ENCODE peak calls at places on chromosomes 7 and 10, in four cellular contexts. W, E, F and U are unnamed samples.

GRCh38 chr7:149087366-149087765 is 3.2 kb downstream of the ZNF786 start:
- DNase-seq in W (no peak), E (no peak), F (no peak), U (no peak)

GRCh38 chr7:157016024-157016351 is 5.5 kb upstream of the MNX1 start:
- DNase-seq in W (no peak), E (no peak), F (no peak), U (no peak)

GRCh38 chr10:122301055-122301810 is 30.1 kb downstream of the BTBD16 start:
- DNase-seq in W (peak; percentile 97), E (no peak), F (peak; percentile 93), U (no peak)

GRCh38 chr10:103451871-103452713 is at the start of gene CALHM2:
- DNase-seq in W (peak; percentile 52), E (no peak), F (peak; percentile 84), U (peak; percentile 89)

GRCh38 chr7:84904561-84904960 is 282.3 kb downstream of the SEMA3D start:
- DNase-seq in W (no peak), E (no peak), F (peak; percentile 17), U (no peak)

GRCh38 chr7:27248911-27249723 is 6.5 kb downstream of the EVX1 start:
- DNase-seq in W (peak; percentile 46), E (no peak), F (peak; percentile 87), U (no peak)

GRCh38 chr10:51311232-51311631 is 236.9 kb downstream of the PRKG1 start:
- DNase-seq in W (no peak), E (no peak), F (peak; percentile 33), U (no peak)

GRCh38 chr10:97870990-97871389 is 21.3 kb downstream of the GOLGA7B start:
- DNase-seq in W (no peak), E (no peak), F (no peak), U (no peak)

GRCh38 chr10:86102031-86102430 is 264.6 kb downstream of the GRID1 start:
- DNase-seq in W (no peak), E (no peak), F (no peak), U (no peak)

GRCh38 chr10:49281461-49281860 is 17.5 kb upstream of the C10orf71 start:
- DNase-seq in W (no peak), E (peak; percentile 62), F (no peak), U (no peak)

GRCh38 chr10:29757551-29758297 is 123.0 kb upstream of the SVIL start:
- DNase-seq in W (peak; percentile 71), E (no peak), F (peak; percentile 16), U (no peak)

GRCh38 chr7:49564379-49564714 is 209.1 kb upstream of the VWC2 start:
- DNase-seq in W (no peak), E (no peak), F (no peak), U (no peak)

GRCh38 chr10:94093286-94093905 is 99.7 kb downstream of the PLCE1 start:
- DNase-seq in W (peak; percentile 29), E (no peak), F (peak; percentile 53), U (no peak)

GRCh38 chr10:99709480-99710229 is 22.3 kb downstream of the COX15 start:
- DNase-seq in W (peak; percentile 57), E (peak; percentile 37), F (peak; percentile 73), U (no peak)

GRCh38 chr7:121530251-121531174 is 134.4 kb upstream of the FAM3C start:
- DNase-seq in W (peak; percentile 100), E (no peak), F (peak; percentile 95), U (peak; percentile 32)

GRCh38 chr10:73876157-73876556 is 1.8 kb upstream of the CAMK2G start:
- DNase-seq in W (no peak), E (no peak), F (no peak), U (no peak)

GRCh38 chr10:73873843-73874215 is 526 bp downstream of the CAMK2G start:
- DNase-seq in W (no peak), E (peak; percentile 54), F (no peak), U (no peak)

GRCh38 chr10:73874267-73875138 is at the start of gene CAMK2G:
- DNase-seq in W (peak; percentile 77), E (peak; percentile 94), F (peak; percentile 94), U (peak; percentile 83)

GRCh38 chr10:73876566-73876965 is 2.2 kb upstream of the CAMK2G start:
- DNase-seq in W (no peak), E (no peak), F (no peak), U (no peak)

GRCh38 chr10:73875139-73875475 is 752 bp upstream of the CAMK2G start:
- DNase-seq in W (no peak), E (no peak), F (no peak), U (no peak)
- H3K4me1 ChIP-seq in W (peaks cover 3% of the 10 kb centered on the region), E (peaks cover 28% of the 10 kb centered on the region), F (peaks cover 18% of the 10 kb centered on the region), U (peaks cover 64% of the 10 kb centered on the region)

GRCh38 chr7:101232141-101232821 is 5.3 kb downstream of the CLDN15 start:
- DNase-seq in W (no peak), E (no peak), F (no peak), U (no peak)
- H3K4me3 ChIP-seq in W (no peak overlapping the region), E (no peak overlapping the region), F (no peak overlapping the region), U (no peak overlapping the region)

DNA sequence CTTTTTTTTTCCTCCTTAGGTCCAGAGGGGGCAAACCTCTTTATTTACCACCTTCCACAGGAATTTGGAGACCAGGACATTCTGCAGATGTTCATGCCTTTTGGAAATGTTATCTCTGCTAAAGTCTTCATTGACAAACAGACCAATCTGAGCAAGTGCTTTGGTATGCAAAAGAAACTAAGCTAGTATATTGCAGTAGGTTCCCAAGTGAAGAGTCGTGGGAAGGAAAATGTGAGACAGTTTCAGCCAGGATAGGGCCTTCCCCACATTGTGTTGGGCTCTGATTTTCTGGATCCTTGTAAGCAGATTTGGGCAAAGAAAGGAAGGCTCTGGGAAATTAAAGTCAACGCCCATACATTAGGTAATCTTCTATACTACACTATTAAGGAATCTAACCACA is 285.6 kb downstream of the USP6NL start:
- DNase-seq in W (peak; percentile 60), E (no peak), F (peak; percentile 75), U (no peak)
- H3K36me3 ChIP-seq in W (no peaks in the 10 kb centered on the region), E (no peaks in the 10 kb centered on the region), F (no peaks in the 10 kb centered on the region), U (peaks cover 35% of the 10 kb centered on the region)

GRCh38 chr10:32171213-32171612 is 115.0 kb upstream of the KIF5B start:
- DNase-seq in W (no peak), E (no peak), F (no peak), U (peak; percentile 1)
- H3K4me1 ChIP-seq in W (no peaks in the 10 kb centered on the region), E (no peaks in the 10 kb centered on the region), F (no peaks in the 10 kb centered on the region), U (no peaks in the 10 kb centered on the region)

DNA sequence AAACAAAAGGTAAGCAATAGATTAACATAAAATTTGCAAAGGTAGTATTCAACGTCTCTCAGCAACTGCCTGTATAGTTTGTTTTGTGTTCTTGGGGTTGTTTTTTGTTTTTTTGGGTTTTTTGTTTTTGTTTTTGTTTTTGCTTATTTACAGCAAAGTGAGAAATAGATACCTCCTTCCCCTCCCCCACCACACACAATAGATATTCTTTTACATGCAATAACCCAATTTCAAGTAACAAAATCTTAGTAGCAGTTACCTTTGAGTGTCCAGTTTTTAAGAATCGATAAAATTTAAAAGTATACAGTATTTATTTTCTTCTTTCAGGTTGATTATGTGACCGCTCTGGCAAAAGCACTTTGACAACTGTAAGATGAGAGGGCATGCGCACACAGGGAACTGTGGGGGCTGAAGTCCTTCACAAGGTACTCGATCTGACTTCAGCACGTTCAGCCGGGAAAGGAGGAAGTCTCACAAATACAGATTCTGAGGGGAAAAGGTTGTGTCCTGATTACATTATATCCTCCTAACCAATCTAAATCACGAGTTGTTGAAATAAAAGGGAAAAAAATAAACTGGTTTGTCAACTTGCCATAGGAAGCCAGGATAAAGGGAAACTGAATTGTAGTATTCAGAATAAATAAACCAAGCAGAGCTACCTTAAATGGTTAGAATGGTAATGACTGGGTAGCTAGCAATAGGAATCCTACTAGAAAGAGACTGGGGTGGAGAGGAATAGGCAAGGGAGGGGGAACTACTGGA is 47.8 kb downstream of the CPEB3 start:
- DNase-seq in W (peak; percentile 71), E (peak; percentile 79), F (peak; percentile 11), U (peak; percentile 68)
- H3K4me3 ChIP-seq in W (no peak overlapping the region), E (peak overlapping the region; percentile 93), F (no peak overlapping the region), U (peak overlapping the region; percentile 24)

GRCh38 chr7:102251531-102252372 is 34.9 kb upstream of the SH2B2 start:
- DNase-seq in W (no peak), E (peak; percentile 79), F (no peak), U (no peak)

GRCh38 chr7:102244601-102245000 is 42.1 kb upstream of the SH2B2 start:
- DNase-seq in W (no peak), E (no peak), F (no peak), U (no peak)

GRCh38 chr7:102248456-102249395 is 37.9 kb upstream of the SH2B2 start:
- DNase-seq in W (no peak), E (no peak), F (no peak), U (no peak)

GRCh38 chr7:102252373-102252982 is 34.2 kb upstream of the SH2B2 start:
- DNase-seq in W (no peak), E (peak; percentile 74), F (no peak), U (no peak)

DNA sequence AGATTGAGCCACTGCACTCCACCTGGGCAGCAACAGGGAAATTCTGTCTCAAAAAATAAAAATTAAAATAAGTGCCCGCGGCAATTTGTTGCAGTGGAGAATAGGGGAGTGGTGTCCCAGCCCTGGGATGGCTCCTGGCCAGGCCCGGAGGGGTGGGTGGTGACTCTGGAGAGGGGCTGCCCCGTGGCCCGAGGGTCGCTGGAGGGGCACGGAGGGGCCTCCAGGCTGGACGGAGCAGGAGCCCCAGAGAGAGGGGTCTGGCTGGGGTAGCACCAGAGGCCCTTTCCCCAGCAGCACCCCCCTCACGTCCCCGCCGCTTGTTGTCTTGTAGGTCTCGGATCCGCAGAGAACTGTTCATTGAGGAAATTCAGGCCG is 38.6 kb upstream of the SH2B2 start:
- DNase-seq in W (no peak), E (no peak), F (no peak), U (no peak)
- H3K36me3 ChIP-seq in W (no peaks in the 10 kb centered on the region), E (peaks cover under 1% of the 10 kb centered on the region), F (no peaks in the 10 kb centered on the region), U (peaks cover 5% of the 10 kb centered on the region)